ENCODE peak calls at places on chromosomes 2 and 18, in five cellular contexts. U, K, Y, D and V are unnamed samples.

GRCh38 chr18:63741769-63742168 is 33.4 kb upstream of the SERPINB7 start:
- DNase-seq in D (no peak), K (no peak), Y (no peak), U (no peak), V (no peak)

GRCh38 chr2:229725716-229726346 is 11.5 kb upstream of the DNER start:
- DNase-seq in Y (no peak), K (no peak), D (peak), U (no peak), V (no peak)

GRCh38 chr2:176545627-176546026 is 276.4 kb downstream of the MTX2 start:
- DNase-seq in K (no peak), Y (no peak), U (no peak), D (no peak), V (no peak)

GRCh38 chr2:189836644-189837043 is 52.4 kb downstream of the PMS1 start:
- DNase-seq in D (no peak), Y (no peak), K (no peak), U (no peak), V (no peak)

GRCh38 chr2:232655392-232655791 is 22.0 kb downstream of the EFHD1 start:
- DNase-seq in D (no peak), Y (no peak), U (no peak), K (peak), V (no peak)

GRCh38 chr18:79680100-79680879 is 687 bp downstream of the CTDP1 start:
- DNase-seq in Y (peak), K (peak), U (no peak), D (no peak), V (no peak)

GRCh38 chr18:59795882-59796281 is 98.7 kb upstream of the CCBE1 start:
- DNase-seq in K (no peak), Y (no peak), D (no peak), U (no peak), V (no peak)

GRCh38 chr2:229096667-229097066 is 174.4 kb downstream of the PID1 start:
- DNase-seq in Y (no peak), K (no peak), D (no peak), U (no peak), V (no peak)

GRCh38 chr18:54147439-54147838 is 77.0 kb downstream of the MBD2 start:
- DNase-seq in Y (no peak), D (no peak), U (no peak), K (no peak), V (no peak)

GRCh38 chr18:32048507-32049091 is 30.0 kb downstream of the RNF125 start:
- DNase-seq in K (peak), D (no peak), Y (peak), U (peak), V (no peak)

GRCh38 chr18:7926526-7926925 is 359.4 kb downstream of the PTPRM start:
- DNase-seq in Y (no peak), D (peak), U (no peak), K (no peak), V (no peak)

GRCh38 chr2:9403924-9404323 is 19.4 kb downstream of the ITGB1BP1 start:
- DNase-seq in K (no peak), Y (no peak), U (no peak), D (no peak), V (no peak)

GRCh38 chr2:130865401-130865800 is 28.7 kb downstream of the ARHGEF4 start:
- DNase-seq in D (no peak), K (no peak), Y (no peak), U (no peak), V (no peak)

GRCh38 chr2:20641123-20641985 is 9.5 kb downstream of the HS1BP3 start:
- DNase-seq in Y (no peak), K (peak), D (no peak), U (peak), V (no peak)

GRCh38 chr2:143397886-143398614 is 268.8 kb downstream of the ARHGAP15 start:
- DNase-seq in D (no peak), Y (no peak), K (no peak), U (no peak), V (no peak)

GRCh38 chr2:127637236-127637630 is 8.7 kb upstream of the GPR17 start:
- DNase-seq in D (no peak), U (no peak), K (no peak), Y (peak), V (no peak)
- H3K27ac ChIP-seq in D (no peak), U (peak), K (peak), Y (peak), V (no peak)

DNA sequence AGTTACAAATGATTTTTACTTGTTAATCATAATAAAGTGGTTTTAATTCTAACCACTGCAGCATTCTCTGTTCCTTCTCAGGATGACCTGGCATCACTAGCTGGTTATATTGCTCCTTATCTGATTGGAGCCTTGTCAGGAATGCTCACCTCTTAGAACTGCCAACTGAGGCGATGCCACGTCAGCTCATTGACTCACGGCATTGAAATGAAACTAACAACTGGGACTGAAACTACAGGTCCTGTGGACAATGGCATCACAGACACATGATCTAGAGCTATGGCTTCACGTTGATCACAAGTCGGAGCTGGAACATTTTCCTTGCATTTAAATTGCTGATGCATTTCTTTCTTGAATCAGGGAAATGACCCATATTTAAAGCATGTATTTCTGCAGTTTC is 54.9 kb upstream of the MAP2 start:
- DNase-seq in K (no peak), U (peak), D (peak), Y (no peak), V (no peak)
- H3K27ac ChIP-seq in K (no peak), U (no peak), D (peak), Y (no peak), V (no peak)

GRCh38 chr2:173050684-173051083 is 25.0 kb upstream of the MAP3K20 start:
- DNase-seq in U (no peak), D (no peak), K (no peak), Y (no peak), V (no peak)
- H3K27ac ChIP-seq in U (no peak), D (no peak), K (no peak), Y (no peak), V (no peak)

GRCh38 chr2:195162918-195163317 is 494.1 kb upstream of the SLC39A10 start:
- DNase-seq in K (no peak), D (no peak), Y (no peak), U (no peak), V (no peak)
- H3K27ac ChIP-seq in K (no peak), D (no peak), Y (no peak), U (no peak), V (no peak)

DNA sequence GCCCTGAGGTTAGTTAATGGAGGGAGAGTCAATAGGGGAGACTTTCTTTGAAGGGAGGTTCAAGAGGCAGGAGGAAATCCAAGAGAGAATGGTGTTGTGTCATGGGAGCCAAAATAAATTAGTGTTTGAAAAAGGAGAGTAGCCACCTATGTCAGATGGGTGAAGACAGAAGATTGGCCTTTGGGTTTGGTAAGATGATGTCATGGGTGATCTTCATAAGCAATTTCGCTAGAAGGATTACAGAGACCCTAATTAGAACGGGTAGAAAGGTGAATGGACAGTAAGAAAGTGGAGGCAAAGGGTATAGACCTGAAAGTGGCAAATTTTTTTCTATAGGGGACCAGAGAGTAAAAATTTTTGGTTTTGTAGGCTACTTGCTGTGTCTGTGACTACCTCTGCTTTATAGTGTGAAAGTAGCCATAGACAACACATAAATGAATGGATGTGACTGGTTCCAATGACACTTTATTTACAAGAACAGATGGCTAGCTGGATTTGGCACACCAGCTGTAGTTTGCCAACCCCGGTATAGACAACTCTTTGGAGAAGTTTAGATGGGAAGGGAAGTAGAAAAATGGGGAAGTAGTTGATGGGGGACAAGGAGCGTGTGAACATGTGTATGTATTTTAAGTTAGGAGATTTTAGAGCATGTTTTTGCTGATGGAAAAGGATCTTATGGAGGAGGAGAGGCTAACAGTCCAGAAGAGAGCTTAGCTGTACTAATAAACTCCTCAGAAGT is 9.3 kb downstream of the STAMBP start:
- DNase-seq in Y (no peak), D (no peak), U (no peak), K (no peak), V (no peak)
- H3K27ac ChIP-seq in Y (no peak), D (no peak), U (no peak), K (peak), V (peak)

GRCh38 chr2:238489896-238490295 is 63.2 kb downstream of the ASB1 start:
- DNase-seq in K (peak), U (no peak), Y (no peak), D (no peak), V (no peak)
- H3K27ac ChIP-seq in K (no peak), U (no peak), Y (no peak), D (no peak), V (no peak)

GRCh38 chr2:241151934-241152660 is 1.8 kb downstream of the PPP1R7 start:
- DNase-seq in K (peak), Y (no peak), U (no peak), D (no peak), V (no peak)
- H3K27ac ChIP-seq in K (no peak), Y (no peak), U (no peak), D (no peak), V (no peak)

GRCh38 chr2:40282428-40282827 is 169.5 kb downstream of the SLC8A1 start:
- DNase-seq in U (no peak), Y (no peak), K (no peak), D (no peak), V (no peak)

GRCh38 chr2:40284797-40285196 is 167.1 kb downstream of the SLC8A1 start:
- DNase-seq in U (no peak), K (no peak), Y (no peak), D (no peak), V (no peak)

GRCh38 chr2:40281021-40281940 is 170.6 kb downstream of the SLC8A1 start:
- DNase-seq in K (no peak), D (no peak), U (no peak), Y (no peak), V (no peak)

GRCh38 chr2:40285391-40285790 is 166.5 kb downstream of the SLC8A1 start:
- DNase-seq in K (no peak), Y (no peak), D (no peak), U (no peak), V (no peak)

GRCh38 chr2:40283111-40283909 is 168.6 kb downstream of the SLC8A1 start:
- DNase-seq in D (no peak), Y (no peak), U (no peak), K (no peak), V (no peak)
- H3K27ac ChIP-seq in D (no peak), Y (peak), U (peak), K (peak), V (no peak)